ENCODE peak calls at places on chromosomes 16 and 17, in nine cellular contexts. F is GF-D8; E is NCI-H510A treated with DMSO at 0.1 percent for 48 hours; P is activated CD4-positive, alpha-beta T cell treated with anti-CD3 and anti-CD28 coated beads, Interleukin-2, amount 50 U/mL, for 48 hours; S is NCI-H1092 treated with DMSO at 0.1 percent for 48 hours; M is activated T-cell treated with anti-CD3 and anti-CD28 coated beads, Interleukin-2, amount 50 U/mL, for 48 hours; A is iris pigment epithelial cell; H is mucosa of gallbladder; Y is RPMI7951. U is an unnamed sample.

GRCh38 chr17:6069611-6070279 is 434 bp upstream of the WSCD1 start:
- DNase-seq in E (no peak), Y (no peak), A (no peak), F (no peak), H (no peak), S (no peak), M (no peak), P (no peak), U (no peak)

GRCh38 chr17:43601280-43602050 is 55.3 kb upstream of the ETV4 start:
- DNase-seq in P (no peak), A (peak), S (no peak), M (no peak), H (peak), F (no peak), E (no peak), Y (no peak), U (no peak)

GRCh38 chr16:54446639-54447038 is 160.1 kb upstream of the IRX3 start:
- DNase-seq in E (no peak), F (no peak), P (no peak), H (no peak), A (peak), S (peak), M (no peak), Y (peak), U (peak)

GRCh38 chr16:70437582-70438324 is 1.1 kb downstream of the ST3GAL2 start:
- DNase-seq in E (no peak), M (peak), Y (peak), A (peak), H (no peak), S (no peak), F (no peak), P (peak), U (no peak)

GRCh38 chr17:57107498-57108101 is 22.6 kb downstream of the AKAP1 start:
- DNase-seq in Y (peak), M (no peak), E (peak), F (no peak), S (no peak), P (no peak), A (peak), H (peak), U (no peak)

GRCh38 chr16:27444015-27444414 is 42.0 kb downstream of the IL21R start:
- DNase-seq in E (no peak), H (no peak), F (no peak), P (no peak), M (no peak), Y (peak), A (peak), S (no peak), U (no peak)

GRCh38 chr17:9158545-9159452 is 137.5 kb downstream of the NTN1 start:
- DNase-seq in P (no peak), A (no peak), F (no peak), Y (no peak), M (no peak), S (no peak), E (no peak), H (no peak), U (no peak)

GRCh38 chr17:29619251-29619650 is 3.5 kb downstream of the CORO6 start:
- DNase-seq in H (no peak), M (peak), Y (peak), E (no peak), P (no peak), A (peak), F (no peak), S (no peak), U (no peak)

GRCh38 chr16:35295856-35296255 is 1836.4 kb downstream of the TP53TG3F start:
- DNase-seq in S (no peak), M (no peak), A (no peak), Y (no peak), H (no peak), F (no peak), P (no peak), E (no peak), U (no peak)

GRCh38 chr17:27559996-27560481 is 70.9 kb upstream of the LGALS9 start:
- DNase-seq in F (peak), Y (peak), E (peak), M (no peak), A (peak), P (no peak), H (peak), S (peak), U (peak)

GRCh38 chr17:64661731-64661980 is 451 bp downstream of the SMURF2 start:
- DNase-seq in A (no peak), E (no peak), S (peak), Y (no peak), H (no peak), M (no peak), F (no peak), P (no peak), U (no peak)

GRCh38 chr16:79685871-79686270 is 85.3 kb upstream of the MAF start:
- DNase-seq in P (no peak), E (no peak), A (no peak), S (no peak), F (no peak), H (no peak), M (no peak), Y (no peak), U (no peak)

GRCh38 chr16:593406-593805 is 3.5 kb downstream of the RAB40C start:
- DNase-seq in Y (no peak), P (no peak), A (no peak), S (no peak), M (no peak), H (peak), F (no peak), E (peak), U (no peak)

GRCh38 chr17:57580055-57580739 is 164.9 kb downstream of the CCDC182 start:
- DNase-seq in F (no peak), P (no peak), Y (no peak), H (no peak), E (no peak), M (no peak), S (no peak), A (no peak), U (no peak)

GRCh38 chr16:11401161-11402050 is 56.1 kb downstream of the RMI2 start:
- DNase-seq in S (peak), P (no peak), E (no peak), M (no peak), Y (no peak), A (no peak), F (no peak), H (peak), U (no peak)

GRCh38 chr17:37220609-37220953 is 155.2 kb upstream of the C17orf78 start:
- DNase-seq in Y (peak), E (peak), F (no peak), P (peak), A (peak), S (peak), M (no peak), H (no peak), U (no peak)

GRCh38 chr16:56667581-56668571 is at the start of gene MT1G:
- DNase-seq in A (peak), M (peak), F (peak), Y (peak), E (peak), H (peak), S (no peak), P (peak), U (no peak)

GRCh38 chr17:40107266-40107980 is 7.0 kb upstream of the NR1D1 start:
- DNase-seq in M (no peak), F (peak), E (no peak), Y (no peak), S (no peak), H (no peak), A (peak), P (no peak), U (no peak)

GRCh38 chr16:90057738-90058173 is 19.4 kb downstream of the PRDM7 start:
- DNase-seq in P (peak), E (no peak), Y (peak), F (peak), M (peak), S (no peak), A (peak), H (no peak), U (no peak)

GRCh38 chr16:62036101-62036806 is at the start of gene CDH8:
- DNase-seq in E (peak), M (no peak), P (no peak), F (no peak), A (no peak), H (no peak), S (no peak), Y (no peak), U (no peak)

GRCh38 chr17:4948166-4948996 is at the start of gene PFN1:
- DNase-seq in H (peak), E (peak), Y (peak), P (peak), F (peak), A (peak), S (peak), M (peak), U (peak)